ENCODE peak calls at places on chromosomes 7 and 10, in nine cellular contexts. One of them, this sample, is unnamed.

GRCh38 chr10:128102480-128103228 is 23.6 kb downstream of the MKI67 start:
- DNase-seq in cardiac muscle cell: no peak
- DNase-seq in breast epithelium: no peak
- DNase-seq in tibial artery: peak; percentile 37
- DNase-seq in heart left ventricle: no peak
- DNase-seq in Panc1: no peak
- DNase-seq in aorta: no peak
- DNase-seq in pancreas: no peak
- DNase-seq in CD8-positive, alpha-beta memory T cell: no peak
- DNase-seq in this sample: no peak

GRCh38 chr7:94632338-94633024 is 23.5 kb downstream of the SGCE start:
- DNase-seq in tibial artery: no peak
- DNase-seq in heart left ventricle: no peak
- DNase-seq in breast epithelium: no peak
- DNase-seq in cardiac muscle cell: peak; percentile 11
- DNase-seq in Panc1: no peak
- DNase-seq in aorta: no peak
- DNase-seq in CD8-positive, alpha-beta memory T cell: no peak
- DNase-seq in pancreas: no peak
- DNase-seq in this sample: peak; percentile 21

GRCh38 chr10:92010026-92010713 is 86.6 kb downstream of the BTAF1 start:
- DNase-seq in breast epithelium: no peak
- DNase-seq in heart left ventricle: no peak
- DNase-seq in CD8-positive, alpha-beta memory T cell: no peak
- DNase-seq in Panc1: no peak
- DNase-seq in aorta: no peak
- DNase-seq in cardiac muscle cell: no peak
- DNase-seq in tibial artery: no peak
- DNase-seq in pancreas: no peak
- DNase-seq in this sample: no peak

GRCh38 chr7:92266415-92267241 is 20.9 kb downstream of the ANKIB1 start:
- DNase-seq in breast epithelium: no peak
- DNase-seq in aorta: no peak
- DNase-seq in heart left ventricle: no peak
- DNase-seq in pancreas: no peak
- DNase-seq in cardiac muscle cell: no peak
- DNase-seq in CD8-positive, alpha-beta memory T cell: no peak
- DNase-seq in Panc1: no peak
- DNase-seq in tibial artery: no peak
- DNase-seq in this sample: no peak

GRCh38 chr10:22615819-22616499 is 98.4 kb downstream of the PIP4K2A start:
- DNase-seq in cardiac muscle cell: no peak
- DNase-seq in aorta: peak; percentile 74
- DNase-seq in tibial artery: no peak
- DNase-seq in pancreas: peak; percentile 9
- DNase-seq in Panc1: no peak
- DNase-seq in heart left ventricle: peak; percentile 68
- DNase-seq in CD8-positive, alpha-beta memory T cell: peak; percentile 49
- DNase-seq in breast epithelium: no peak
- DNase-seq in this sample: no peak

GRCh38 chr10:72953687-72954086 is 919 bp downstream of the PLA2G12B start:
- DNase-seq in pancreas: no peak
- DNase-seq in tibial artery: no peak
- DNase-seq in cardiac muscle cell: peak; percentile 79
- DNase-seq in CD8-positive, alpha-beta memory T cell: no peak
- DNase-seq in Panc1: no peak
- DNase-seq in aorta: no peak
- DNase-seq in breast epithelium: no peak
- DNase-seq in heart left ventricle: no peak
- DNase-seq in this sample: no peak

GRCh38 chr10:100923580-100923979 is 10.8 kb downstream of the SLF2 start:
- DNase-seq in breast epithelium: no peak
- DNase-seq in heart left ventricle: no peak
- DNase-seq in tibial artery: no peak
- DNase-seq in CD8-positive, alpha-beta memory T cell: no peak
- DNase-seq in Panc1: no peak
- DNase-seq in pancreas: no peak
- DNase-seq in aorta: no peak
- DNase-seq in cardiac muscle cell: no peak
- DNase-seq in this sample: no peak

GRCh38 chr10:112769611-112770370 is 180.3 kb upstream of the TCF7L2 start:
- DNase-seq in heart left ventricle: no peak
- DNase-seq in aorta: no peak
- DNase-seq in tibial artery: no peak
- DNase-seq in Panc1: no peak
- DNase-seq in pancreas: no peak
- DNase-seq in CD8-positive, alpha-beta memory T cell: no peak
- DNase-seq in breast epithelium: no peak
- DNase-seq in cardiac muscle cell: no peak
- DNase-seq in this sample: peak; percentile 75

GRCh38 chr10:11927746-11928145 is 104.6 kb downstream of the PROSER2 start:
- DNase-seq in heart left ventricle: no peak
- DNase-seq in pancreas: no peak
- DNase-seq in cardiac muscle cell: no peak
- DNase-seq in Panc1: no peak
- DNase-seq in breast epithelium: no peak
- DNase-seq in aorta: no peak
- DNase-seq in CD8-positive, alpha-beta memory T cell: no peak
- DNase-seq in tibial artery: no peak
- DNase-seq in this sample: no peak

GRCh38 chr7:101486764-101487458 is 124.2 kb downstream of the COL26A1 start:
- DNase-seq in cardiac muscle cell: no peak
- DNase-seq in heart left ventricle: no peak
- DNase-seq in pancreas: no peak
- DNase-seq in aorta: no peak
- DNase-seq in tibial artery: no peak
- DNase-seq in breast epithelium: no peak
- DNase-seq in CD8-positive, alpha-beta memory T cell: no peak
- DNase-seq in Panc1: no peak
- DNase-seq in this sample: no peak

GRCh38 chr7:106074257-106074656 is 37.9 kb downstream of the SYPL1 start:
- DNase-seq in CD8-positive, alpha-beta memory T cell: no peak
- DNase-seq in breast epithelium: no peak
- DNase-seq in heart left ventricle: no peak
- DNase-seq in pancreas: no peak
- DNase-seq in Panc1: no peak
- DNase-seq in cardiac muscle cell: no peak
- DNase-seq in aorta: no peak
- DNase-seq in tibial artery: no peak
- DNase-seq in this sample: no peak

GRCh38 chr7:106073701-106074100 is 38.4 kb downstream of the SYPL1 start:
- DNase-seq in pancreas: no peak
- DNase-seq in heart left ventricle: no peak
- DNase-seq in breast epithelium: no peak
- DNase-seq in tibial artery: no peak
- DNase-seq in aorta: no peak
- DNase-seq in CD8-positive, alpha-beta memory T cell: no peak
- DNase-seq in cardiac muscle cell: no peak
- DNase-seq in Panc1: no peak
- DNase-seq in this sample: no peak

GRCh38 chr7:106071356-106071998 is 40.6 kb downstream of the SYPL1 start:
- DNase-seq in breast epithelium: peak; percentile 73
- DNase-seq in Panc1: no peak
- DNase-seq in tibial artery: no peak
- DNase-seq in heart left ventricle: no peak
- DNase-seq in cardiac muscle cell: no peak
- DNase-seq in pancreas: no peak
- DNase-seq in CD8-positive, alpha-beta memory T cell: peak; percentile 7
- DNase-seq in aorta: no peak
- DNase-seq in this sample: peak; percentile 93

GRCh38 chr7:106071999-106072714 is 40.0 kb downstream of the SYPL1 start:
- DNase-seq in tibial artery: no peak
- DNase-seq in aorta: no peak
- DNase-seq in pancreas: peak; percentile 42
- DNase-seq in CD8-positive, alpha-beta memory T cell: no peak
- DNase-seq in Panc1: no peak
- DNase-seq in cardiac muscle cell: peak; percentile 28
- DNase-seq in heart left ventricle: no peak
- DNase-seq in breast epithelium: no peak
- DNase-seq in this sample: peak; percentile 34

GRCh38 chr7:106072715-106073091 is 39.4 kb downstream of the SYPL1 start:
- DNase-seq in heart left ventricle: no peak
- DNase-seq in aorta: no peak
- DNase-seq in cardiac muscle cell: no peak
- DNase-seq in pancreas: no peak
- DNase-seq in CD8-positive, alpha-beta memory T cell: no peak
- DNase-seq in tibial artery: no peak
- DNase-seq in Panc1: no peak
- DNase-seq in breast epithelium: no peak
- DNase-seq in this sample: no peak
- H3K4me1 ChIP-seq in heart left ventricle: peaks cover 65% of the 10 kb centered on the region
- H3K4me1 ChIP-seq in aorta: no peaks in the 10 kb centered on the region
- H3K4me1 ChIP-seq in cardiac muscle cell: peaks cover 23% of the 10 kb centered on the region
- H3K4me1 ChIP-seq in pancreas: peaks cover 22% of the 10 kb centered on the region
- H3K4me1 ChIP-seq in CD8-positive, alpha-beta memory T cell: peaks cover 38% of the 10 kb centered on the region
- H3K4me1 ChIP-seq in tibial artery: peaks cover 16% of the 10 kb centered on the region
- H3K4me1 ChIP-seq in Panc1: peaks cover 17% of the 10 kb centered on the region
- H3K4me1 ChIP-seq in breast epithelium: no peaks in the 10 kb centered on the region
- H3K4me1 ChIP-seq in this sample: peaks cover 52% of the 10 kb centered on the region

GRCh38 chr7:134446923-134447322 is 12.0 kb downstream of the AKR1B1 start:
- DNase-seq in aorta: no peak
- DNase-seq in heart left ventricle: no peak
- DNase-seq in Panc1: no peak
- DNase-seq in tibial artery: no peak
- DNase-seq in pancreas: no peak
- DNase-seq in cardiac muscle cell: no peak
- DNase-seq in CD8-positive, alpha-beta memory T cell: no peak
- DNase-seq in breast epithelium: no peak
- DNase-seq in this sample: no peak
- H3K36me3 ChIP-seq in aorta: peaks cover 3% of the 10 kb centered on the region
- H3K36me3 ChIP-seq in heart left ventricle: peaks cover 52% of the 10 kb centered on the region
- H3K36me3 ChIP-seq in Panc1: no peaks in the 10 kb centered on the region
- H3K36me3 ChIP-seq in tibial artery: peaks cover 98% of the 10 kb centered on the region
- H3K36me3 ChIP-seq in pancreas: no peaks in the 10 kb centered on the region
- H3K36me3 ChIP-seq in cardiac muscle cell: peaks cover 20% of the 10 kb centered on the region
- H3K36me3 ChIP-seq in CD8-positive, alpha-beta memory T cell: peaks cover 64% of the 10 kb centered on the region
- H3K36me3 ChIP-seq in breast epithelium: peaks cover 8% of the 10 kb centered on the region
- H3K36me3 ChIP-seq in this sample: peaks cover 97% of the 10 kb centered on the region

DNA sequence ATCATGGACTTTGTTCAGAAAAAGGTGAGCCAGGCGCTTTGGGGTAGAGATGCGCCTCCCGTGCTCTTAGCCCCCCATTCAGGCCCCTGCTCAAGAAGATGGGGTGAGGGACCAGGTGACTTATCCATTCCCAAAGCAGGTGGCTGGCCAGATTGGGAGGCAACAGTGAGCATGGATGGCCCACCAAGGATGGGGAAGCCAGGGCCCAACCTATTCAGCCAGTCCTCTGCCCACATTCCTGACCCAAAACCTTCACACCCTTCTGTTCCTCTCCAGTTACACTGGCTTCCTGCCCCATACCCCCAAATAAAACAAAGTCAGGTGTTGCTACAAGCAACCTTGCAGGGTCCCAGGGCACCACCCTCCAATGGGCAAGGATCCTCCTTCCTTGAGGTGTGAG is 44.4 kb downstream of the TSPAN15 start:
- DNase-seq in breast epithelium: peak; percentile 20
- DNase-seq in CD8-positive, alpha-beta memory T cell: no peak
- DNase-seq in heart left ventricle: no peak
- DNase-seq in cardiac muscle cell: no peak
- DNase-seq in tibial artery: peak; percentile 37
- DNase-seq in aorta: no peak
- DNase-seq in pancreas: no peak
- DNase-seq in Panc1: no peak
- DNase-seq in this sample: peak; percentile 1
- H3K27ac ChIP-seq in breast epithelium: no peak overlapping the region
- H3K27ac ChIP-seq in CD8-positive, alpha-beta memory T cell: no peak overlapping the region
- H3K27ac ChIP-seq in heart left ventricle: no peak overlapping the region
- H3K27ac ChIP-seq in cardiac muscle cell: no peak overlapping the region
- H3K27ac ChIP-seq in tibial artery: no peak overlapping the region
- H3K27ac ChIP-seq in aorta: no peak overlapping the region
- H3K27ac ChIP-seq in pancreas: no peak overlapping the region
- H3K27ac ChIP-seq in Panc1: no peak overlapping the region
- H3K27ac ChIP-seq in this sample: no peak overlapping the region

GRCh38 chr10:17645591-17646345 is 1.8 kb downstream of the STAM start:
- DNase-seq in pancreas: no peak
- DNase-seq in cardiac muscle cell: no peak
- DNase-seq in aorta: no peak
- DNase-seq in heart left ventricle: no peak
- DNase-seq in Panc1: peak; percentile 62
- DNase-seq in tibial artery: no peak
- DNase-seq in CD8-positive, alpha-beta memory T cell: no peak
- DNase-seq in breast epithelium: no peak
- DNase-seq in this sample: peak; percentile 16
- H3K4me1 ChIP-seq in pancreas: peaks cover 26% of the 10 kb centered on the region
- H3K4me1 ChIP-seq in cardiac muscle cell: peaks cover 8% of the 10 kb centered on the region
- H3K4me1 ChIP-seq in aorta: peaks cover 3% of the 10 kb centered on the region
- H3K4me1 ChIP-seq in heart left ventricle: peaks cover 64% of the 10 kb centered on the region
- H3K4me1 ChIP-seq in Panc1: peaks cover 14% of the 10 kb centered on the region
- H3K4me1 ChIP-seq in tibial artery: peaks cover 59% of the 10 kb centered on the region
- H3K4me1 ChIP-seq in CD8-positive, alpha-beta memory T cell: peaks cover 60% of the 10 kb centered on the region
- H3K4me1 ChIP-seq in breast epithelium: peaks cover 12% of the 10 kb centered on the region
- H3K4me1 ChIP-seq in this sample: peaks cover 30% of the 10 kb centered on the region